ENCODE peak calls at places on chromosomes 6 and 20, in eight cellular contexts. G, X, B, M, W, R, P and K are unnamed samples.
A peak's percentile ranks its signal among the peaks of the same experiment; 100 is the strongest.

GRCh38 chr6:107244742-107245470 is 129.6 kb upstream of the BEND3 start:
- DNase-seq in G (no peak), X (no peak), B (no peak), M (no peak), W (no peak), R (no peak), P (no peak), K (no peak)

GRCh38 chr6:97394160-97394748 is 111.2 kb upstream of the MMS22L start:
- DNase-seq in G (peak; percentile 64), X (peak; percentile 5), B (peak; percentile 70), M (peak; percentile 52), W (peak; percentile 70), R (peak; percentile 68), P (peak; percentile 32), K (peak; percentile 7)

GRCh38 chr6:111417181-111417585 is 65.8 kb downstream of the REV3L start:
- DNase-seq in G (no peak), X (no peak), B (no peak), M (peak; percentile 61), W (peak; percentile 15), R (no peak), P (peak; percentile 37), K (peak; percentile 41)

GRCh38 chr6:85078071-85078470 is 313.7 kb upstream of the TBX18 start:
- DNase-seq in G (peak; percentile 26), X (peak; percentile 66), B (no peak), M (peak; percentile 88), W (peak; percentile 93), R (peak; percentile 15), P (no peak), K (peak; percentile 86)

GRCh38 chr6:134676307-134677281 is 273.3 kb downstream of the ALDH8A1 start:
- DNase-seq in G (no peak), X (peak; percentile 82), B (no peak), M (no peak), W (peak; percentile 57), R (peak; percentile 13), P (no peak), K (peak; percentile 29)

GRCh38 chr6:20577280-20577679 is 43.0 kb downstream of the CDKAL1 start:
- DNase-seq in G (no peak), X (no peak), B (no peak), M (no peak), W (no peak), R (no peak), P (no peak), K (no peak)

GRCh38 chr20:37526839-37527637 is 638 bp downstream of the BLCAP start:
- DNase-seq in G (no peak), X (no peak), B (no peak), M (peak; percentile 28), W (peak; percentile 53), R (peak; percentile 67), P (peak; percentile 44), K (peak; percentile 13)

GRCh38 chr6:24274441-24275083 is 83.3 kb downstream of the DCDC2 start:
- DNase-seq in G (no peak), X (no peak), B (no peak), M (peak; percentile 17), W (peak; percentile 13), R (peak; percentile 13), P (no peak), K (peak; percentile 1)

GRCh38 chr6:66496659-66497058 is 789.6 kb upstream of the EYS start:
- DNase-seq in G (no peak), X (no peak), B (no peak), M (peak; percentile 4), W (peak; percentile 14), R (peak; percentile 73), P (no peak), K (no peak)

GRCh38 chr6:12148317-12148801 is 136.2 kb downstream of the HIVEP1 start:
- DNase-seq in G (no peak), X (no peak), B (no peak), M (peak; percentile 55), W (peak; percentile 40), R (no peak), P (no peak), K (peak; percentile 91)

GRCh38 chr20:63697357-63697867 is 960 bp downstream of the TNFRSF6B start:
- DNase-seq in G (no peak), X (no peak), B (no peak), M (no peak), W (no peak), R (no peak), P (peak; percentile 6), K (no peak)

GRCh38 chr6:51951924-51952323 is 135.5 kb downstream of the PKHD1 start:
- DNase-seq in G (no peak), X (no peak), B (no peak), M (no peak), W (no peak), R (no peak), P (no peak), K (no peak)

GRCh38 chr6:51949451-51949850 is 138.0 kb downstream of the PKHD1 start:
- DNase-seq in G (no peak), X (no peak), B (no peak), M (no peak), W (no peak), R (no peak), P (no peak), K (no peak)

GRCh38 chr6:51953246-51953645 is 134.2 kb downstream of the PKHD1 start:
- DNase-seq in G (no peak), X (no peak), B (no peak), M (no peak), W (no peak), R (no peak), P (no peak), K (no peak)
- H3K4me3 ChIP-seq in G (no peak overlapping the region), X (no peak overlapping the region), B (no peak overlapping the region), M (no peak overlapping the region), W (no peak overlapping the region), R (no peak overlapping the region), P (no peak overlapping the region), K (no peak overlapping the region)

DNA sequence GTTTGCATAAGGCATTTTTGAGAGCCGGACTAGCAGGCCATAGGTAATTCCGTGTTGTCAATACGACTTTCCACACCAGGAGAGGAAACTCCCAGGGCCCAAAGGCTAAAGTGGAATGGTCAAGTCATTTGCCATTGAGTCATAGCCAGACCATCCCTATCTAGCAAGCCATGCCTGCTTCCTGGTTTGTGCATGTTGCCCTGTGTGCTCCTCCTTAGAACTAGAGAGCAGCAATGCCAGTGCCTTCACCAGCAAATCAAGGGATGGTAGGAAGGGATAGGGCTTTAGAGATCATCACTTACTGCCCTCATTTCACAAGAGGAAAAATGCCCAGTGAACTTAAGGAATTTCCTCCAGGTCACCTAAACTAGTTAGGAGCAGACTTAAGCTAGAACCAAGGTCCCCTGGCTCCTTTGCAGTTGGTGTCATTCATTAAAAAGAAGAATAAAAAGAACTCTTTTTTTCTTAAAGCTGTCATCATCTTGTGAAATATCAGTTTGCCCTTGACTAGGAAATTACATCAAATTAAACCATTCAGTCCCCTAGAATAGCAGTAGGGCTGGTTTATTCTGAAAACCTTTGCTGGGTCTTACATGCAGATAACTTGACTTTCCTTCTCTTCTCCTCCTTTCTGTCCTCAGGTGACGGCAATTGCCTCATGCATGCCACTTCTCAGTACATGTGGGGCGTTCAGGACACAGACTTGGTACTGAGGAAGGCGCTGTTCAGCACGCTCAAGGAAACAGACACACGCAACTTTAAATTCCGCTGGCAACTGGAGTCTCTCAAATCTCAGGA is 7.3 kb downstream of the TNFAIP3 start:
- DNase-seq in G (no peak), X (no peak), B (peak; percentile 61), M (no peak), W (peak; percentile 66), R (no peak), P (no peak), K (no peak)
- H3K4me3 ChIP-seq in G (no peak overlapping the region), X (no peak overlapping the region), B (peak overlapping the region; percentile 81), M (no peak overlapping the region), W (no peak overlapping the region), R (no peak overlapping the region), P (no peak overlapping the region), K (no peak overlapping the region)

GRCh38 chr6:72522735-72523141 is 99.1 kb upstream of the KCNQ5 start:
- DNase-seq in G (no peak), X (no peak), B (peak; percentile 52), M (no peak), W (peak; percentile 11), R (peak; percentile 83), P (no peak), K (no peak)
- H3K4me3 ChIP-seq in G (no peak overlapping the region), X (no peak overlapping the region), B (no peak overlapping the region), M (no peak overlapping the region), W (no peak overlapping the region), R (no peak overlapping the region), P (no peak overlapping the region), K (no peak overlapping the region)

GRCh38 chr6:163207984-163208383 is 206.5 kb upstream of the QKI start:
- DNase-seq in G (no peak), X (no peak), B (no peak), M (no peak), W (no peak), R (no peak), P (no peak), K (no peak)

GRCh38 chr6:163206196-163206595 is 208.3 kb upstream of the QKI start:
- DNase-seq in G (no peak), X (no peak), B (no peak), M (no peak), W (no peak), R (no peak), P (no peak), K (no peak)

GRCh38 chr6:163209005-163209404 is 205.5 kb upstream of the QKI start:
- DNase-seq in G (no peak), X (no peak), B (no peak), M (no peak), W (no peak), R (no peak), P (peak; percentile 16), K (no peak)

GRCh38 chr6:163214259-163214658 is 200.3 kb upstream of the QKI start:
- DNase-seq in G (no peak), X (no peak), B (no peak), M (no peak), W (no peak), R (no peak), P (no peak), K (no peak)

DNA sequence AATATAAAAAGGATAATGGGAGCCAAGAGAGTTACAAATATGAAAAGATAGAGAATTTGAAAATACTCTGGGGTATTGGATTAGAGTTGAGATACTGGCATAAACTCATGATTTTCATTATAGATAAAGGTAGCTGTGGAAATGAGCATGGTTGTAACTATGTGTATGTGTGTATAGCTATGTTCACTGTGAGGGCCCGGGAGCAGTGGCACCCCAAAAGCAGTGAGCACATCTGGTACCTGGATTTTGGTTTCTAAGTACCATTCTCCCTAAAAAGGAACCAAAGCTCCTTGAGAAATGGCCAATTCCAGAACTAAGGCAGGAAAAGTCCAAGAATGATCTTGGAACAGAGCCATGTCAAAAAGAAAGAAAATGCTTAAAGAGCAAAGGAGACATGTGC is 202.4 kb upstream of the QKI start:
- DNase-seq in G (no peak), X (no peak), B (no peak), M (no peak), W (no peak), R (no peak), P (no peak), K (no peak)
- H3K4me3 ChIP-seq in G (no peak overlapping the region), X (no peak overlapping the region), B (no peak overlapping the region), M (no peak overlapping the region), W (no peak overlapping the region), R (no peak overlapping the region), P (no peak overlapping the region), K (no peak overlapping the region)

DNA sequence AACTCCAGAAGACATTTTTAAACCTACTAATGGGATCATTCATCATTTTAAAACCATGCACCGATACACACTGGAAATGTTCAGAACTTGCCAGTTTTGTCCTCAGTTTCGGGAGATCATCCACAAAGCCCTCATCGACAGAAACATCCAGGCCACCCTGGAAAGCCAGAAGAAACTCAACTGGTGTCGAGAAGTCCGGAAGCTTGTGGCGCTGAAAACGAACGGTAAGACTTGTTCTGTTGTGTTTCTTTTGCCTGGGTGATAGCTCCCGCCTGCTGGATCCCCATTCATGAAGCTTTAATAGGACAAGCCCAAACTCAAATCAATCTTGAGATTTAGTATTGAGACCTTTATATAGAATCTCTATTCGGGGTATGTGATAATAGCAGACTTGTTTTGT is 4.2 kb downstream of the TNFAIP3 start:
- DNase-seq in G (no peak), X (no peak), B (peak; percentile 58), M (no peak), W (peak; percentile 30), R (no peak), P (no peak), K (no peak)
- H3K4me3 ChIP-seq in G (no peak overlapping the region), X (no peak overlapping the region), B (peak overlapping the region; percentile 81), M (no peak overlapping the region), W (peak overlapping the region; percentile 32), R (no peak overlapping the region), P (peak overlapping the region; percentile 16), K (no peak overlapping the region)